ENCODE peak calls at places on chromosomes 3 and 15, in five cellular contexts. D is NCI-H1930; G is activated effector memory CD4-positive, alpha-beta T cell treated with anti-CD3 and anti-CD28 coated beads, Interleukin-2, amount 50 U/mL, for 16 hours; H is ovary; K is HEK293T. F is an unnamed sample.
A peak's percentile ranks its signal among the peaks of the same experiment; 100 is the strongest.

GRCh38 chr3:34646911-34647465 is 848.6 kb downstream of the PDCD6IP start:
- DNase-seq in D (no peak), G (no peak), H (no peak), K (no peak), F (no peak)

GRCh38 chr3:150106752-150107428 is 136.2 kb upstream of the PFN2 start:
- DNase-seq in D (no peak), G (no peak), H (no peak), K (peak; percentile 59), F (no peak)

GRCh38 chr3:37492977-37493471 is 318.6 kb upstream of the LRRFIP2 start:
- DNase-seq in D (no peak), G (no peak), H (no peak), K (no peak), F (no peak)

GRCh38 chr15:41746802-41747201 is 27.5 kb upstream of the MAPKBP1 start:
- DNase-seq in D (no peak), G (no peak), H (no peak), K (no peak), F (no peak)

GRCh38 chr3:129439381-129439816 is 349 bp downstream of the MBD4 start:
- DNase-seq in D (no peak), G (peak; percentile 76), H (no peak), K (no peak), F (peak; percentile 92)

GRCh38 chr3:102530443-102531195 is 95.8 kb downstream of the ZPLD1 start:
- DNase-seq in D (no peak), G (no peak), H (no peak), K (no peak), F (no peak)

GRCh38 chr3:148459931-148460513 is 237.7 kb upstream of the AGTR1 start:
- DNase-seq in D (no peak), G (no peak), H (no peak), K (peak; percentile 15), F (no peak)

GRCh38 chr3:128362026-128362965 is 104.4 kb downstream of the DNAJB8 start:
- DNase-seq in D (no peak), G (no peak), H (no peak), K (no peak), F (peak; percentile 49)

GRCh38 chr15:75542386-75542797 is 36.7 kb downstream of the PTPN9 start:
- DNase-seq in D (no peak), G (no peak), H (no peak), K (no peak), F (no peak)

GRCh38 chr3:117630885-117631284 is 921.3 kb downstream of the TUSC7 start:
- DNase-seq in D (no peak), G (no peak), H (no peak), K (no peak), F (no peak)

GRCh38 chr3:11548721-11549131 is 95.0 kb downstream of the VGLL4 start:
- DNase-seq in D (no peak), G (no peak), H (peak; percentile 54), K (no peak), F (peak; percentile 50)

GRCh38 chr15:89662893-89663673 is 7.8 kb upstream of the KIF7 start:
- DNase-seq in D (no peak), G (no peak), H (peak; percentile 81), K (no peak), F (peak; percentile 77)

GRCh38 chr15:88658972-88659931 is 20.4 kb downstream of the ISG20 start:
- DNase-seq in D (no peak), G (peak; percentile 61), H (no peak), K (no peak), F (peak; percentile 59)

F was measured in spleen.